ENCODE peak calls at places on chromosomes 11 and 22, in four cellular contexts. One of them, this sample, is unnamed.

GRCh38 chr22:43053176-43053575 is 36.0 kb downstream of the TTLL1 start:
- DNase-seq in ovary: no peak
- DNase-seq in spleen: no peak
- DNase-seq in osteocyte: no peak
- DNase-seq in this sample: no peak

GRCh38 chr11:64963072-64963631 is 8.8 kb downstream of the MAJIN start:
- DNase-seq in osteocyte: no peak
- DNase-seq in spleen: no peak
- DNase-seq in ovary: no peak
- DNase-seq in this sample: no peak

GRCh38 chr22:45072322-45072903 is 62.6 kb upstream of the PHF21B start:
- DNase-seq in ovary: peak
- DNase-seq in spleen: no peak
- DNase-seq in osteocyte: no peak
- DNase-seq in this sample: no peak

GRCh38 chr11:27064086-27064485 is 23.5 kb downstream of the BBOX1 start:
- DNase-seq in spleen: no peak
- DNase-seq in ovary: no peak
- DNase-seq in osteocyte: no peak
- DNase-seq in this sample: no peak

GRCh38 chr11:2202900-2203439 is 31.4 kb upstream of the TH start:
- DNase-seq in ovary: peak
- DNase-seq in osteocyte: no peak
- DNase-seq in spleen: no peak
- DNase-seq in this sample: no peak

GRCh38 chr11:17596711-17597110 is 49.7 kb downstream of the OTOG start:
- DNase-seq in spleen: peak
- DNase-seq in ovary: no peak
- DNase-seq in osteocyte: peak
- DNase-seq in this sample: no peak

GRCh38 chr11:13375798-13376197 is 87.2 kb downstream of the BTBD10 start:
- DNase-seq in osteocyte: no peak
- DNase-seq in spleen: no peak
- DNase-seq in ovary: no peak
- DNase-seq in this sample: no peak

GRCh38 chr11:47881145-47881544 is 33.0 kb upstream of the NUP160 start:
- DNase-seq in ovary: no peak
- DNase-seq in spleen: peak
- DNase-seq in osteocyte: no peak
- DNase-seq in this sample: no peak

GRCh38 chr11:74678041-74678440 is 53.2 kb downstream of the CHRDL2 start:
- DNase-seq in osteocyte: peak
- DNase-seq in ovary: no peak
- DNase-seq in spleen: peak
- DNase-seq in this sample: no peak

GRCh38 chr11:111512296-111513239 is at the start of gene BTG4:
- DNase-seq in ovary: peak
- DNase-seq in osteocyte: no peak
- DNase-seq in spleen: no peak
- DNase-seq in this sample: no peak

GRCh38 chr22:29838599-29838956 is 504 bp upstream of the ASCC2 start:
- DNase-seq in osteocyte: no peak
- DNase-seq in spleen: no peak
- DNase-seq in ovary: no peak
- DNase-seq in this sample: no peak

GRCh38 chr11:59669611-59670009 is 773 bp upstream of the PATL1 start:
- DNase-seq in osteocyte: no peak
- DNase-seq in spleen: peak
- DNase-seq in ovary: peak
- DNase-seq in this sample: no peak

GRCh38 chr11:1744879-1745700 is 5.3 kb downstream of the IFITM10 start:
- DNase-seq in spleen: peak
- DNase-seq in osteocyte: no peak
- DNase-seq in ovary: no peak
- DNase-seq in this sample: no peak

GRCh38 chr22:49934144-49934890 is 15.9 kb downstream of the CRELD2 start:
- DNase-seq in osteocyte: no peak
- DNase-seq in ovary: peak
- DNase-seq in spleen: peak
- DNase-seq in this sample: no peak

GRCh38 chr11:115170133-115170815 is 333.9 kb downstream of the CADM1 start:
- DNase-seq in spleen: no peak
- DNase-seq in osteocyte: peak
- DNase-seq in ovary: no peak
- DNase-seq in this sample: peak

GRCh38 chr22:43042101-43042780 is 27.3 kb upstream of the PACSIN2 start:
- DNase-seq in osteocyte: no peak
- DNase-seq in ovary: no peak
- DNase-seq in spleen: no peak
- DNase-seq in this sample: no peak

GRCh38 chr11:8338138-8338537 is 74.5 kb upstream of the LMO1 start:
- DNase-seq in spleen: no peak
- DNase-seq in osteocyte: no peak
- DNase-seq in ovary: peak
- DNase-seq in this sample: no peak

GRCh38 chr22:41768420-41768819 is 32.1 kb upstream of the CCDC134 start:
- DNase-seq in ovary: no peak
- DNase-seq in spleen: no peak
- DNase-seq in osteocyte: no peak
- DNase-seq in this sample: peak

GRCh38 chr22:32531955-32532818 is 57.6 kb downstream of the FBXO7 start:
- DNase-seq in spleen: no peak
- DNase-seq in ovary: no peak
- DNase-seq in osteocyte: peak
- DNase-seq in this sample: no peak

GRCh38 chr11:121630041-121630440 is 177.3 kb upstream of the SORL1-AS1 start:
- DNase-seq in osteocyte: no peak
- DNase-seq in spleen: no peak
- DNase-seq in ovary: no peak
- DNase-seq in this sample: no peak

GRCh38 chr11:119591836-119592310 is 137.1 kb downstream of the NECTIN1 start:
- DNase-seq in spleen: no peak
- DNase-seq in ovary: no peak
- DNase-seq in osteocyte: no peak
- DNase-seq in this sample: no peak

This sample was measured in glomerular endothelial cell.